ENCODE peak calls at places on chromosomes 6 and 20, in eight cellular contexts. T is IMR-90, W is psoas muscle, R is foreskin fibroblast, D is fibroblast of lung, Z is astrocyte of the spinal cord, O is AG04449, K is fibroblast of mammary gland. X is an unnamed sample.
A peak's percentile ranks its signal among the peaks of the same experiment; 100 is the strongest.

GRCh38 chr6:104954091-104954797 is 2.7 kb upstream of the LIN28B start:
- DNase-seq in T (no peak), W (no peak), R (no peak), D (no peak), Z (no peak), O (no peak), K (no peak), X (no peak)

GRCh38 chr20:44208165-44208564 is 2.4 kb downstream of the OSER1 start:
- DNase-seq in T (no peak), W (no peak), R (no peak), D (no peak), Z (no peak), O (no peak), K (no peak), X (no peak)

GRCh38 chr20:21026951-21027350 is 79.2 kb downstream of the LINC00237 start:
- DNase-seq in T (no peak), W (no peak), R (no peak), D (no peak), Z (no peak), O (no peak), K (no peak), X (no peak)

GRCh38 chr6:69423785-69424184 is 373.0 kb downstream of the LMBRD1 start:
- DNase-seq in T (no peak), W (no peak), R (no peak), D (no peak), Z (no peak), O (no peak), K (no peak), X (no peak)

GRCh38 chr20:40564997-40565680 is 123.9 kb downstream of the MAFB start:
- DNase-seq in T (peak; percentile 51), W (no peak), R (peak; percentile 19), D (peak; percentile 90), Z (peak; percentile 89), O (peak; percentile 14), K (peak; percentile 92), X (peak; percentile 40)

GRCh38 chr6:81727876-81728517 is 24.5 kb downstream of the TENT5A start:
- DNase-seq in T (no peak), W (no peak), R (no peak), D (no peak), Z (no peak), O (no peak), K (no peak), X (no peak)

GRCh38 chr6:158043008-158043407 is 61.3 kb downstream of the SYNJ2 start:
- DNase-seq in T (no peak), W (peak; percentile 78), R (no peak), D (no peak), Z (no peak), O (no peak), K (no peak), X (no peak)

GRCh38 chr6:170532867-170533488 is 20.1 kb downstream of the PSMB1 start:
- DNase-seq in T (peak; percentile 50), W (no peak), R (no peak), D (peak; percentile 5), Z (peak; percentile 7), O (no peak), K (no peak), X (no peak)

GRCh38 chr20:24096256-24096655 is 107.7 kb upstream of the GGTLC1 start:
- DNase-seq in T (no peak), W (no peak), R (no peak), D (no peak), Z (no peak), O (no peak), K (no peak), X (no peak)

GRCh38 chr6:43579171-43579570 is 3.2 kb downstream of the POLH start:
- DNase-seq in T (peak; percentile 16), W (no peak), R (no peak), D (no peak), Z (no peak), O (no peak), K (peak; percentile 13), X (no peak)

GRCh38 chr20:48286571-48287551 is 501.6 kb upstream of the SULF2 start:
- DNase-seq in T (no peak), W (no peak), R (peak; percentile 41), D (no peak), Z (no peak), O (no peak), K (no peak), X (no peak)

GRCh38 chr6:11233936-11234573 is 1.6 kb upstream of the NEDD9 start:
- DNase-seq in T (no peak), W (no peak), R (no peak), D (no peak), Z (no peak), O (no peak), K (no peak), X (no peak)

GRCh38 chr6:11605507-11605905 is 68.0 kb downstream of the TMEM170B start:
- DNase-seq in T (no peak), W (no peak), R (no peak), D (no peak), Z (no peak), O (no peak), K (no peak), X (no peak)

GRCh38 chr6:53992522-53992921 is 118.7 kb upstream of the MLIP start:
- DNase-seq in T (no peak), W (no peak), R (no peak), D (no peak), Z (no peak), O (no peak), K (no peak), X (no peak)

GRCh38 chr6:12602951-12603710 is 113.4 kb upstream of the PHACTR1 start:
- DNase-seq in T (peak; percentile 77), W (no peak), R (peak; percentile 50), D (peak; percentile 62), Z (peak; percentile 74), O (peak; percentile 47), K (peak; percentile 62), X (no peak)

GRCh38 chr20:12466915-12467314 is 541.9 kb upstream of the SPTLC3 start:
- DNase-seq in T (no peak), W (no peak), R (no peak), D (no peak), Z (no peak), O (no peak), K (no peak), X (no peak)

GRCh38 chr20:44644384-44645131 is 6.9 kb downstream of the ADA start:
- DNase-seq in T (no peak), W (no peak), R (no peak), D (no peak), Z (no peak), O (no peak), K (no peak), X (no peak)

GRCh38 chr6:46029602-46030001 is 13.9 kb upstream of the CLIC5 start:
- DNase-seq in T (no peak), W (no peak), R (no peak), D (no peak), Z (no peak), O (no peak), K (no peak), X (no peak)

GRCh38 chr20:41956316-41957050 is 338.3 kb upstream of the CHD6 start:
- DNase-seq in T (no peak), W (no peak), R (no peak), D (no peak), Z (no peak), O (no peak), K (peak; percentile 1), X (no peak)

GRCh38 chr6:15493437-15494168 is 169.2 kb downstream of the DTNBP1 start:
- DNase-seq in T (peak; percentile 63), W (no peak), R (peak; percentile 36), D (peak; percentile 43), Z (no peak), O (no peak), K (peak; percentile 66), X (no peak)

GRCh38 chr20:50527068-50527605 is 17.0 kb downstream of the PTPN1 start:
- DNase-seq in T (peak; percentile 31), W (no peak), R (no peak), D (no peak), Z (no peak), O (no peak), K (no peak), X (no peak)

GRCh38 chr6:127117979-127118504 is 429 bp upstream of the RSPO3 start:
- DNase-seq in T (no peak), W (peak; percentile 45), R (no peak), D (peak; percentile 33), Z (peak; percentile 14), O (no peak), K (no peak), X (no peak)

GRCh38 chr6:7559651-7560385 is 18.3 kb downstream of the DSP start:
- DNase-seq in T (no peak), W (no peak), R (no peak), D (no peak), Z (no peak), O (no peak), K (peak; percentile 47), X (no peak)

GRCh38 chr6:131129657-131130545 is 5.4 kb upstream of the AKAP7 start:
- DNase-seq in T (no peak), W (no peak), R (peak; percentile 16), D (no peak), Z (no peak), O (no peak), K (peak; percentile 18), X (no peak)

GRCh38 chr6:75280131-75280855 is 4.3 kb downstream of the TMEM30A start:
- DNase-seq in T (peak; percentile 45), W (no peak), R (no peak), D (peak; percentile 33), Z (no peak), O (no peak), K (peak; percentile 49), X (no peak)
- H3K4me3 ChIP-seq in T (peak overlapping the region; percentile 35), W (peak overlapping the region; percentile 22), R (peak overlapping the region; percentile 91), D (peak overlapping the region; percentile 15), Z (no peak overlapping the region), O (no peak overlapping the region), K (peak overlapping the region; percentile 20), X (peak overlapping the region; percentile 4)

GRCh38 chr6:6230286-6230685 is 90.2 kb downstream of the F13A1 start:
- DNase-seq in T (no peak), W (no peak), R (no peak), D (no peak), Z (no peak), O (no peak), K (no peak), X (no peak)
- H3K4me3 ChIP-seq in T (no peak overlapping the region), W (no peak overlapping the region), R (no peak overlapping the region), D (no peak overlapping the region), Z (no peak overlapping the region), O (no peak overlapping the region), K (no peak overlapping the region), X (no peak overlapping the region)

DNA sequence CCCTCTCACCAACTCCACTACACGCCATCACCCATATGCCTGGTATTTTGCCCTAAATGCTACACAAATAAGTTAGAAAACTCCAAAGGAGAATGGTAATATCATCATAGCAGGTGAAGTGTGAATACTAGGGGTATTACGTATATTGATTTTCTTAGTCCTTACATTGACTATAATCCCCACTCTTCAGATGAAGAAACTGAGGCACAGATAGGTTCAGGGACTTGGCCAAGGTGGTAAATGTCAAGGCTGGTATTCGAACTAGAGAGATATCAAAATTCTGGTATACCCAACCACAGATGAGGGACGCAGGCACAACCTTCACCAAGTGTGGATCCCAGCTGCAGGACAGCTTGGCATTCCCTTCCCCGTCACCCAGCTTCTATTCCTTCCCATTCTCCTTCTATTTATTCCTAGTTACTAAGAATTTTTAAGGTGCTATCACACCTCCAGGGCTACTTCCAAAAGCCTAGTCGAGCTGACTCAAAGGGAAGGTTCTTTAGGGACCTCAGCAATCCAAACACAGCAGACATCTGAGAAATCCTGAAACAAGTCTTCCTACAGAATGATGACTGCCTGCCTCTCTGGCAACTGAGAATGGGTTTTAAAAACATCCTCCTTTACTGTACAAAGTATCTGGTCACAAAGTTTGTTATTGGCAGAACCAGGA is 32.6 kb downstream of the ATXN1 start:
- DNase-seq in T (no peak), W (no peak), R (no peak), D (no peak), Z (no peak), O (no peak), K (no peak), X (no peak)
- H3K4me3 ChIP-seq in T (no peak overlapping the region), W (no peak overlapping the region), R (no peak overlapping the region), D (no peak overlapping the region), Z (no peak overlapping the region), O (no peak overlapping the region), K (no peak overlapping the region), X (no peak overlapping the region)

GRCh38 chr6:151067684-151068596 is 171.8 kb upstream of the AKAP12 start:
- DNase-seq in T (peak; percentile 97), W (no peak), R (peak; percentile 96), D (peak; percentile 99), Z (peak; percentile 98), O (peak; percentile 95), K (peak; percentile 99), X (peak; percentile 99)
- H3K4me3 ChIP-seq in T (no peak overlapping the region), W (no peak overlapping the region), R (no peak overlapping the region), D (peak overlapping the region; percentile 4), Z (no peak overlapping the region), O (no peak overlapping the region), K (no peak overlapping the region), X (no peak overlapping the region)